ENCODE peak calls at places on chromosomes 4 and X, in nine cellular contexts. One of them, this sample, is unnamed.

GRCh38 chr4:123304151-123305021 is 92.2 kb upstream of the SPRY1 start:
- DNase-seq in AG20443: no peak
- DNase-seq in ecto neural progenitor cell: peak; percentile 73
- DNase-seq in GM19239: no peak
- DNase-seq in left cardiac atrium: no peak
- DNase-seq in endodermal cell: peak; percentile 96
- DNase-seq in SHP77 treated with DMSO at 0.1 percent for 48 hours: no peak
- DNase-seq in naive thymus-derived CD8-positive, alpha-beta T cell: no peak
- DNase-seq in stimulated activated CD4-positive, alpha-beta T cell treated with anti-CD3 and anti-CD28 coated beads, TNF-alpha, amount 100 ng/mL, for 4 hours: no peak
- DNase-seq in this sample: no peak

GRCh38 chr4:70158576-70158975 is 4.5 kb downstream of the PRR27 start:
- DNase-seq in naive thymus-derived CD8-positive, alpha-beta T cell: no peak
- DNase-seq in ecto neural progenitor cell: no peak
- DNase-seq in stimulated activated CD4-positive, alpha-beta T cell treated with anti-CD3 and anti-CD28 coated beads, TNF-alpha, amount 100 ng/mL, for 4 hours: no peak
- DNase-seq in endodermal cell: no peak
- DNase-seq in GM19239: no peak
- DNase-seq in left cardiac atrium: no peak
- DNase-seq in AG20443: no peak
- DNase-seq in SHP77 treated with DMSO at 0.1 percent for 48 hours: no peak
- DNase-seq in this sample: no peak

GRCh38 chrX:107676559-107677378 is 48.5 kb downstream of the PRPS1 start:
- DNase-seq in endodermal cell: peak; percentile 82
- DNase-seq in SHP77 treated with DMSO at 0.1 percent for 48 hours: no peak
- DNase-seq in AG20443: peak; percentile 69
- DNase-seq in left cardiac atrium: peak; percentile 90
- DNase-seq in ecto neural progenitor cell: peak; percentile 60
- DNase-seq in GM19239: no peak
- DNase-seq in naive thymus-derived CD8-positive, alpha-beta T cell: peak; percentile 12
- DNase-seq in stimulated activated CD4-positive, alpha-beta T cell treated with anti-CD3 and anti-CD28 coated beads, TNF-alpha, amount 100 ng/mL, for 4 hours: no peak
- DNase-seq in this sample: peak; percentile 81

GRCh38 chr4:141643557-141643956 is 7.2 kb downstream of the IL15 start:
- DNase-seq in SHP77 treated with DMSO at 0.1 percent for 48 hours: no peak
- DNase-seq in stimulated activated CD4-positive, alpha-beta T cell treated with anti-CD3 and anti-CD28 coated beads, TNF-alpha, amount 100 ng/mL, for 4 hours: no peak
- DNase-seq in AG20443: peak; percentile 59
- DNase-seq in naive thymus-derived CD8-positive, alpha-beta T cell: no peak
- DNase-seq in endodermal cell: no peak
- DNase-seq in GM19239: no peak
- DNase-seq in left cardiac atrium: no peak
- DNase-seq in ecto neural progenitor cell: no peak
- DNase-seq in this sample: no peak

GRCh38 chrX:17833954-17834353 is 27.1 kb downstream of the RAI2 start:
- DNase-seq in endodermal cell: no peak
- DNase-seq in SHP77 treated with DMSO at 0.1 percent for 48 hours: no peak
- DNase-seq in left cardiac atrium: no peak
- DNase-seq in GM19239: no peak
- DNase-seq in ecto neural progenitor cell: no peak
- DNase-seq in stimulated activated CD4-positive, alpha-beta T cell treated with anti-CD3 and anti-CD28 coated beads, TNF-alpha, amount 100 ng/mL, for 4 hours: no peak
- DNase-seq in naive thymus-derived CD8-positive, alpha-beta T cell: no peak
- DNase-seq in AG20443: no peak
- DNase-seq in this sample: no peak

GRCh38 chr4:176744091-176744490 is 48.6 kb downstream of the VEGFC start:
- DNase-seq in left cardiac atrium: no peak
- DNase-seq in SHP77 treated with DMSO at 0.1 percent for 48 hours: no peak
- DNase-seq in naive thymus-derived CD8-positive, alpha-beta T cell: no peak
- DNase-seq in endodermal cell: no peak
- DNase-seq in AG20443: no peak
- DNase-seq in GM19239: no peak
- DNase-seq in ecto neural progenitor cell: no peak
- DNase-seq in stimulated activated CD4-positive, alpha-beta T cell treated with anti-CD3 and anti-CD28 coated beads, TNF-alpha, amount 100 ng/mL, for 4 hours: no peak
- DNase-seq in this sample: no peak

GRCh38 chr4:98932539-98932938 is 3.6 kb upstream of the EIF4E start:
- DNase-seq in stimulated activated CD4-positive, alpha-beta T cell treated with anti-CD3 and anti-CD28 coated beads, TNF-alpha, amount 100 ng/mL, for 4 hours: no peak
- DNase-seq in left cardiac atrium: no peak
- DNase-seq in ecto neural progenitor cell: no peak
- DNase-seq in SHP77 treated with DMSO at 0.1 percent for 48 hours: no peak
- DNase-seq in AG20443: no peak
- DNase-seq in naive thymus-derived CD8-positive, alpha-beta T cell: no peak
- DNase-seq in GM19239: no peak
- DNase-seq in endodermal cell: no peak
- DNase-seq in this sample: peak; percentile 81

GRCh38 chr4:30553151-30553550 is 167.0 kb upstream of the PCDH7 start:
- DNase-seq in ecto neural progenitor cell: no peak
- DNase-seq in stimulated activated CD4-positive, alpha-beta T cell treated with anti-CD3 and anti-CD28 coated beads, TNF-alpha, amount 100 ng/mL, for 4 hours: no peak
- DNase-seq in AG20443: no peak
- DNase-seq in left cardiac atrium: no peak
- DNase-seq in GM19239: no peak
- DNase-seq in naive thymus-derived CD8-positive, alpha-beta T cell: no peak
- DNase-seq in endodermal cell: no peak
- DNase-seq in SHP77 treated with DMSO at 0.1 percent for 48 hours: no peak
- DNase-seq in this sample: no peak

GRCh38 chrX:11064851-11065600 is 46.1 kb upstream of the HCCS start:
- DNase-seq in stimulated activated CD4-positive, alpha-beta T cell treated with anti-CD3 and anti-CD28 coated beads, TNF-alpha, amount 100 ng/mL, for 4 hours: no peak
- DNase-seq in ecto neural progenitor cell: no peak
- DNase-seq in GM19239: no peak
- DNase-seq in endodermal cell: no peak
- DNase-seq in SHP77 treated with DMSO at 0.1 percent for 48 hours: no peak
- DNase-seq in AG20443: peak; percentile 56
- DNase-seq in naive thymus-derived CD8-positive, alpha-beta T cell: no peak
- DNase-seq in left cardiac atrium: no peak
- DNase-seq in this sample: no peak

GRCh38 chr4:181968371-181968770 is 274.8 kb upstream of the TENM3 start:
- DNase-seq in GM19239: no peak
- DNase-seq in SHP77 treated with DMSO at 0.1 percent for 48 hours: no peak
- DNase-seq in endodermal cell: no peak
- DNase-seq in stimulated activated CD4-positive, alpha-beta T cell treated with anti-CD3 and anti-CD28 coated beads, TNF-alpha, amount 100 ng/mL, for 4 hours: no peak
- DNase-seq in AG20443: peak; percentile 24
- DNase-seq in naive thymus-derived CD8-positive, alpha-beta T cell: no peak
- DNase-seq in left cardiac atrium: no peak
- DNase-seq in ecto neural progenitor cell: no peak
- DNase-seq in this sample: no peak

GRCh38 chr4:18664051-18664450 is 642.5 kb upstream of the LCORL start:
- DNase-seq in ecto neural progenitor cell: peak; percentile 44
- DNase-seq in endodermal cell: no peak
- DNase-seq in stimulated activated CD4-positive, alpha-beta T cell treated with anti-CD3 and anti-CD28 coated beads, TNF-alpha, amount 100 ng/mL, for 4 hours: no peak
- DNase-seq in left cardiac atrium: no peak
- DNase-seq in GM19239: no peak
- DNase-seq in AG20443: no peak
- DNase-seq in naive thymus-derived CD8-positive, alpha-beta T cell: no peak
- DNase-seq in SHP77 treated with DMSO at 0.1 percent for 48 hours: no peak
- DNase-seq in this sample: no peak

GRCh38 chrX:2325076-2325784 is 175.5 kb downstream of the DHRSX start:
- DNase-seq in left cardiac atrium: peak; percentile 88
- DNase-seq in AG20443: peak; percentile 44
- DNase-seq in ecto neural progenitor cell: peak; percentile 44
- DNase-seq in endodermal cell: peak; percentile 70
- DNase-seq in SHP77 treated with DMSO at 0.1 percent for 48 hours: no peak
- DNase-seq in GM19239: no peak
- DNase-seq in stimulated activated CD4-positive, alpha-beta T cell treated with anti-CD3 and anti-CD28 coated beads, TNF-alpha, amount 100 ng/mL, for 4 hours: no peak
- DNase-seq in naive thymus-derived CD8-positive, alpha-beta T cell: peak; percentile 3
- DNase-seq in this sample: peak; percentile 83

GRCh38 chrX:20015945-20016617 is 25.2 kb upstream of the BCLAF3 start:
- DNase-seq in naive thymus-derived CD8-positive, alpha-beta T cell: no peak
- DNase-seq in SHP77 treated with DMSO at 0.1 percent for 48 hours: no peak
- DNase-seq in AG20443: peak; percentile 24
- DNase-seq in left cardiac atrium: no peak
- DNase-seq in ecto neural progenitor cell: no peak
- DNase-seq in endodermal cell: no peak
- DNase-seq in GM19239: no peak
- DNase-seq in stimulated activated CD4-positive, alpha-beta T cell treated with anti-CD3 and anti-CD28 coated beads, TNF-alpha, amount 100 ng/mL, for 4 hours: no peak
- DNase-seq in this sample: no peak

GRCh38 chr4:176758731-176759130 is 34.0 kb downstream of the VEGFC start:
- DNase-seq in ecto neural progenitor cell: no peak
- DNase-seq in AG20443: no peak
- DNase-seq in GM19239: no peak
- DNase-seq in naive thymus-derived CD8-positive, alpha-beta T cell: no peak
- DNase-seq in stimulated activated CD4-positive, alpha-beta T cell treated with anti-CD3 and anti-CD28 coated beads, TNF-alpha, amount 100 ng/mL, for 4 hours: no peak
- DNase-seq in left cardiac atrium: no peak
- DNase-seq in endodermal cell: no peak
- DNase-seq in SHP77 treated with DMSO at 0.1 percent for 48 hours: no peak
- DNase-seq in this sample: no peak

GRCh38 chr4:64713256-64713840 is 304.1 kb upstream of the TECRL start:
- DNase-seq in SHP77 treated with DMSO at 0.1 percent for 48 hours: no peak
- DNase-seq in naive thymus-derived CD8-positive, alpha-beta T cell: no peak
- DNase-seq in stimulated activated CD4-positive, alpha-beta T cell treated with anti-CD3 and anti-CD28 coated beads, TNF-alpha, amount 100 ng/mL, for 4 hours: no peak
- DNase-seq in AG20443: peak; percentile 13
- DNase-seq in ecto neural progenitor cell: no peak
- DNase-seq in GM19239: no peak
- DNase-seq in endodermal cell: no peak
- DNase-seq in left cardiac atrium: no peak
- DNase-seq in this sample: peak; percentile 29

GRCh38 chr4:39526810-39527295 is 386 bp downstream of the UGDH start:
- DNase-seq in AG20443: no peak
- DNase-seq in SHP77 treated with DMSO at 0.1 percent for 48 hours: no peak
- DNase-seq in endodermal cell: no peak
- DNase-seq in naive thymus-derived CD8-positive, alpha-beta T cell: peak; percentile 4
- DNase-seq in stimulated activated CD4-positive, alpha-beta T cell treated with anti-CD3 and anti-CD28 coated beads, TNF-alpha, amount 100 ng/mL, for 4 hours: no peak
- DNase-seq in left cardiac atrium: no peak
- DNase-seq in ecto neural progenitor cell: no peak
- DNase-seq in GM19239: peak; percentile 15
- DNase-seq in this sample: no peak

GRCh38 chrX:46626566-46626965 is 53.0 kb downstream of the CHST7 start:
- DNase-seq in stimulated activated CD4-positive, alpha-beta T cell treated with anti-CD3 and anti-CD28 coated beads, TNF-alpha, amount 100 ng/mL, for 4 hours: no peak
- DNase-seq in ecto neural progenitor cell: no peak
- DNase-seq in SHP77 treated with DMSO at 0.1 percent for 48 hours: no peak
- DNase-seq in AG20443: no peak
- DNase-seq in endodermal cell: no peak
- DNase-seq in GM19239: no peak
- DNase-seq in left cardiac atrium: no peak
- DNase-seq in naive thymus-derived CD8-positive, alpha-beta T cell: no peak
- DNase-seq in this sample: peak; percentile 92

GRCh38 chr4:184826315-184827266 is 823 bp upstream of the ACSL1 start:
- DNase-seq in endodermal cell: no peak
- DNase-seq in GM19239: no peak
- DNase-seq in AG20443: peak; percentile 58
- DNase-seq in stimulated activated CD4-positive, alpha-beta T cell treated with anti-CD3 and anti-CD28 coated beads, TNF-alpha, amount 100 ng/mL, for 4 hours: no peak
- DNase-seq in SHP77 treated with DMSO at 0.1 percent for 48 hours: no peak
- DNase-seq in naive thymus-derived CD8-positive, alpha-beta T cell: peak; percentile 57
- DNase-seq in left cardiac atrium: peak; percentile 64
- DNase-seq in ecto neural progenitor cell: no peak
- DNase-seq in this sample: peak; percentile 35

GRCh38 chr4:71300362-71300761 is 38.5 kb upstream of the SLC4A4 start:
- DNase-seq in GM19239: no peak
- DNase-seq in AG20443: no peak
- DNase-seq in SHP77 treated with DMSO at 0.1 percent for 48 hours: no peak
- DNase-seq in endodermal cell: no peak
- DNase-seq in ecto neural progenitor cell: no peak
- DNase-seq in stimulated activated CD4-positive, alpha-beta T cell treated with anti-CD3 and anti-CD28 coated beads, TNF-alpha, amount 100 ng/mL, for 4 hours: no peak
- DNase-seq in naive thymus-derived CD8-positive, alpha-beta T cell: no peak
- DNase-seq in left cardiac atrium: no peak
- DNase-seq in this sample: no peak

GRCh38 chr4:122652379-122652778 is 31.5 kb upstream of the IL21 start:
- DNase-seq in AG20443: peak; percentile 70
- DNase-seq in GM19239: peak; percentile 12
- DNase-seq in SHP77 treated with DMSO at 0.1 percent for 48 hours: no peak
- DNase-seq in endodermal cell: peak; percentile 62
- DNase-seq in stimulated activated CD4-positive, alpha-beta T cell treated with anti-CD3 and anti-CD28 coated beads, TNF-alpha, amount 100 ng/mL, for 4 hours: no peak
- DNase-seq in left cardiac atrium: no peak
- DNase-seq in ecto neural progenitor cell: no peak
- DNase-seq in naive thymus-derived CD8-positive, alpha-beta T cell: no peak
- DNase-seq in this sample: peak; percentile 86

GRCh38 chrX:45788315-45788714 is 587.6 kb upstream of the DIPK2B start:
- DNase-seq in naive thymus-derived CD8-positive, alpha-beta T cell: no peak
- DNase-seq in stimulated activated CD4-positive, alpha-beta T cell treated with anti-CD3 and anti-CD28 coated beads, TNF-alpha, amount 100 ng/mL, for 4 hours: no peak
- DNase-seq in AG20443: no peak
- DNase-seq in SHP77 treated with DMSO at 0.1 percent for 48 hours: no peak
- DNase-seq in GM19239: no peak
- DNase-seq in ecto neural progenitor cell: no peak
- DNase-seq in left cardiac atrium: no peak
- DNase-seq in endodermal cell: no peak
- DNase-seq in this sample: peak; percentile 80

GRCh38 chr4:107115185-107115847 is 79.2 kb upstream of the DKK2 start:
- DNase-seq in left cardiac atrium: no peak
- DNase-seq in stimulated activated CD4-positive, alpha-beta T cell treated with anti-CD3 and anti-CD28 coated beads, TNF-alpha, amount 100 ng/mL, for 4 hours: no peak
- DNase-seq in SHP77 treated with DMSO at 0.1 percent for 48 hours: no peak
- DNase-seq in AG20443: peak; percentile 28
- DNase-seq in endodermal cell: no peak
- DNase-seq in ecto neural progenitor cell: no peak
- DNase-seq in naive thymus-derived CD8-positive, alpha-beta T cell: no peak
- DNase-seq in GM19239: no peak
- DNase-seq in this sample: no peak

GRCh38 chr4:107278791-107279481 is 242.8 kb upstream of the DKK2 start:
- DNase-seq in GM19239: no peak
- DNase-seq in ecto neural progenitor cell: no peak
- DNase-seq in AG20443: no peak
- DNase-seq in left cardiac atrium: no peak
- DNase-seq in stimulated activated CD4-positive, alpha-beta T cell treated with anti-CD3 and anti-CD28 coated beads, TNF-alpha, amount 100 ng/mL, for 4 hours: no peak
- DNase-seq in SHP77 treated with DMSO at 0.1 percent for 48 hours: no peak
- DNase-seq in naive thymus-derived CD8-positive, alpha-beta T cell: no peak
- DNase-seq in endodermal cell: no peak
- DNase-seq in this sample: no peak

GRCh38 chrX:41313419-41313818 is 20.5 kb upstream of the DDX3X start:
- DNase-seq in naive thymus-derived CD8-positive, alpha-beta T cell: no peak
- DNase-seq in SHP77 treated with DMSO at 0.1 percent for 48 hours: no peak
- DNase-seq in ecto neural progenitor cell: no peak
- DNase-seq in left cardiac atrium: no peak
- DNase-seq in GM19239: no peak
- DNase-seq in stimulated activated CD4-positive, alpha-beta T cell treated with anti-CD3 and anti-CD28 coated beads, TNF-alpha, amount 100 ng/mL, for 4 hours: no peak
- DNase-seq in AG20443: peak; percentile 56
- DNase-seq in endodermal cell: no peak
- DNase-seq in this sample: no peak

GRCh38 chr4:186260504-186261448 is 5.2 kb upstream of the F11 start:
- DNase-seq in AG20443: no peak
- DNase-seq in endodermal cell: no peak
- DNase-seq in naive thymus-derived CD8-positive, alpha-beta T cell: no peak
- DNase-seq in stimulated activated CD4-positive, alpha-beta T cell treated with anti-CD3 and anti-CD28 coated beads, TNF-alpha, amount 100 ng/mL, for 4 hours: no peak
- DNase-seq in left cardiac atrium: no peak
- DNase-seq in GM19239: no peak
- DNase-seq in SHP77 treated with DMSO at 0.1 percent for 48 hours: no peak
- DNase-seq in ecto neural progenitor cell: no peak
- DNase-seq in this sample: no peak

This sample was measured in dermis blood vessel endothelial cell.